ENCODE peak calls at places on chromosomes 13 and 19, in eight cellular contexts. C is H9, R is IMR-90, Y is colonic mucosa, M is astrocyte of the spinal cord, W is fibroblast of mammary gland, P is heart left ventricle, V is nephron progenitor cell. Q is an unnamed sample.

GRCh38 chr13:44365899-44366298 is 7.7 kb upstream of the SERP2 start:
- DNase-seq in C (no peak), R (no peak), Y (no peak), M (no peak), W (no peak), P (no peak), V (no peak), Q (no peak)

GRCh38 chr13:44573790-44574465 is 2.2 kb downstream of the TSC22D1 start:
- DNase-seq in C (peak; percentile 55), R (peak; percentile 67), Y (no peak), M (peak; percentile 83), W (peak; percentile 46), P (no peak), V (peak; percentile 3), Q (peak; percentile 40)

GRCh38 chr19:5470264-5470671 is 15.1 kb downstream of the ZNRF4 start:
- DNase-seq in C (no peak), R (no peak), Y (no peak), M (no peak), W (no peak), P (no peak), V (no peak), Q (no peak)

GRCh38 chr13:48901786-48902185 is 73.9 kb upstream of the FNDC3A start:
- DNase-seq in C (no peak), R (no peak), Y (no peak), M (no peak), W (no peak), P (no peak), V (no peak), Q (no peak)

GRCh38 chr13:64723735-64724134 is 2506.4 kb downstream of the PCDH9 start:
- DNase-seq in C (no peak), R (peak; percentile 94), Y (no peak), M (peak; percentile 85), W (peak; percentile 75), P (no peak), V (no peak), Q (no peak)

GRCh38 chr13:75368167-75368566 is 113.8 kb downstream of the TBC1D4 start:
- DNase-seq in C (no peak), R (peak; percentile 92), Y (no peak), M (peak; percentile 96), W (peak; percentile 95), P (no peak), V (no peak), Q (no peak)

GRCh38 chr19:47507031-47507430 is 7.8 kb downstream of the NAPA start:
- DNase-seq in C (no peak), R (no peak), Y (no peak), M (no peak), W (no peak), P (no peak), V (no peak), Q (no peak)

GRCh38 chr19:33344210-33344609 is 29.3 kb upstream of the CEBPG start:
- DNase-seq in C (no peak), R (no peak), Y (no peak), M (no peak), W (peak; percentile 47), P (no peak), V (peak; percentile 15), Q (peak; percentile 28)

GRCh38 chr19:44255705-44256411 is 3.8 kb upstream of the ZNF233 start:
- DNase-seq in C (no peak), R (no peak), Y (no peak), M (no peak), W (no peak), P (no peak), V (no peak), Q (no peak)

GRCh38 chr13:34346626-34347025 is 528.7 kb downstream of the RFC3 start:
- DNase-seq in C (no peak), R (no peak), Y (no peak), M (no peak), W (no peak), P (no peak), V (no peak), Q (no peak)

GRCh38 chr13:42612021-42612765 is 38.2 kb downstream of the TNFSF11 start:
- DNase-seq in C (no peak), R (no peak), Y (no peak), M (peak; percentile 54), W (peak; percentile 34), P (no peak), V (no peak), Q (no peak)

GRCh38 chr13:42276683-42277082 is 4.7 kb downstream of the AKAP11 start:
- DNase-seq in C (no peak), R (no peak), Y (no peak), M (no peak), W (no peak), P (no peak), V (no peak), Q (no peak)

GRCh38 chr13:28347456-28348371 is 147.2 kb downstream of the FLT1 start:
- DNase-seq in C (no peak), R (no peak), Y (no peak), M (no peak), W (peak; percentile 38), P (no peak), V (no peak), Q (no peak)

GRCh38 chr13:110984392-110984791 is 69.5 kb upstream of the ANKRD10 start:
- DNase-seq in C (no peak), R (peak; percentile 48), Y (no peak), M (no peak), W (peak; percentile 29), P (no peak), V (no peak), Q (no peak)

GRCh38 chr13:82506805-82507404 is 1375.4 kb downstream of the SLITRK1 start:
- DNase-seq in C (no peak), R (no peak), Y (no peak), M (no peak), W (no peak), P (no peak), V (no peak), Q (no peak)

GRCh38 chr13:35926859-35927530 is 204.2 kb downstream of the DCLK1 start:
- DNase-seq in C (no peak), R (peak; percentile 30), Y (no peak), M (no peak), W (no peak), P (no peak), V (no peak), Q (no peak)

GRCh38 chr19:45607071-45608029 is 5.3 kb upstream of the GPR4 start:
- DNase-seq in C (peak; percentile 90), R (peak; percentile 59), Y (peak; percentile 87), M (peak; percentile 57), W (peak; percentile 67), P (peak; percentile 77), V (peak; percentile 89), Q (peak; percentile 80)

GRCh38 chr19:38975861-38976271 is 324 bp upstream of the FBXO17 start:
- DNase-seq in C (peak; percentile 56), R (peak; percentile 31), Y (peak; percentile 17), M (peak; percentile 45), W (peak; percentile 49), P (no peak), V (no peak), Q (peak; percentile 23)

GRCh38 chr13:62280590-62280989 is 864.9 kb upstream of the PCDH20 start:
- DNase-seq in C (no peak), R (no peak), Y (no peak), M (no peak), W (no peak), P (no peak), V (no peak), Q (no peak)

GRCh38 chr13:96984061-96984508 is 10.2 kb downstream of the OXGR1 start:
- DNase-seq in C (peak; percentile 53), R (no peak), Y (peak; percentile 73), M (no peak), W (peak; percentile 12), P (no peak), V (peak; percentile 7), Q (peak; percentile 21)
- TF ChIP-seq CTCF in C (peak; percentile 60), R (no peak), Y (no peak), M (no peak), W (peak; percentile 16), P (peak; percentile 18), V (peak; percentile 30), Q (peak; percentile 45)

GRCh38 chr13:107373551-107373950 is 805.6 kb upstream of the ARGLU1 start:
- DNase-seq in C (peak; percentile 33), R (peak; percentile 91), Y (no peak), M (peak; percentile 90), W (peak; percentile 79), P (no peak), V (no peak), Q (no peak)
- TF ChIP-seq CTCF in C (peak; percentile 76), R (peak; percentile 84), Y (no peak), M (peak; percentile 75), W (peak; percentile 61), P (peak; percentile 26), V (peak; percentile 56), Q (peak; percentile 51)

GRCh38 chr13:60617863-60618733 is 221.1 kb downstream of the TDRD3 start:
- DNase-seq in C (peak; percentile 69), R (peak; percentile 36), Y (no peak), M (peak; percentile 62), W (peak; percentile 54), P (no peak), V (no peak), Q (no peak)
- TF ChIP-seq CTCF in C (peak; percentile 80), R (peak; percentile 47), Y (no peak), M (peak; percentile 69), W (peak; percentile 55), P (no peak), V (peak; percentile 13), Q (no peak)

GRCh38 chr19:990119-990571 is 6.0 kb downstream of the WDR18 start:
- DNase-seq in C (no peak), R (no peak), Y (no peak), M (no peak), W (no peak), P (no peak), V (no peak), Q (no peak)

GRCh38 chr19:990746-991145 is 6.6 kb downstream of the WDR18 start:
- DNase-seq in C (no peak), R (no peak), Y (no peak), M (no peak), W (no peak), P (no peak), V (no peak), Q (no peak)

GRCh38 chr19:988510-988909 is 4.4 kb downstream of the WDR18 start:
- DNase-seq in C (no peak), R (no peak), Y (no peak), M (no peak), W (no peak), P (no peak), V (no peak), Q (no peak)

GRCh38 chr19:988081-988480 is 3.9 kb downstream of the WDR18 start:
- DNase-seq in C (no peak), R (no peak), Y (no peak), M (no peak), W (peak; percentile 10), P (no peak), V (no peak), Q (peak; percentile 15)

DNA sequence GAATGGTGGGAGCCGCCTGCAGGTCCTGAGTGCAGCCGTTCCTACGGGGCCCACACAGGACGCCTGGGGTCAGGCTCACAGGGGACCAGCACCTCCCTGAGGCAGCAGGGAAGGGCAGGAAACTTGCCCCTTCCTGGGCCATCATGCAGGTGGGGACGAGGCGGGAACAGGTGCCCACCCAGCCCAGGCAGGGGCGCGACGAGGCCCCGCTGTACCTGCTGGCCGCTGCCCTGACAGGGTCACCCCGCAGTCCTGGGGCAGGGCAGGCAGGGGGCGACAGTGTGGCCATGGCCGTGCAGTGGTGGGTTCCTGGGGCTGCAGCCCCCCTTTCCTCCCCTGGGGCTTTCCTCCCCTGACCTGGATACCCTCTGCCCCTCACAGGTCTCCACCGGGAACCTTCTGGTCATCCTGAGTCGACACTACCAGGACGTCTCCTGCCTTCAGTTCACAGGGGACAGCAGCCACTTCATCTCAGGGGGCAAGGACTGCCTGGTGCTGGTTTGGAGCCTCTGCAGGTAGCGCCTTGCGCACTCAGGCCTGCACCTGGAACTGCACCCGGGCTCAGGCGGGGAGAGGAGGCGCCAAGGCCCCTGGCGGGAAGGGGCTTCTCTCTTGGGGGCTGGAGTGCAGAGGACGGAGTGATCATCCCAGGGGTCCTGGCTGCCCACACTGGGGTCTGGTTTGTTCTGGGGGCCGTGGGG is 5.4 kb downstream of the WDR18 start:
- DNase-seq in C (no peak), R (no peak), Y (no peak), M (no peak), W (no peak), P (no peak), V (no peak), Q (no peak)
- TF ChIP-seq CTCF in C (peak; percentile 62), R (peak; percentile 16), Y (no peak), M (peak; percentile 44), W (no peak), P (no peak), V (peak; percentile 23), Q (peak; percentile 42)